ENCODE peak calls at places on chromosomes 13 and 19, in seven cellular contexts. One of them, this sample, is unnamed. For H3K79me1, the result is how much of the 10 kb centered on the place peaks cover.

GRCh38 chr13:28889317-28889716 is 69.2 kb downstream of the MTUS2 start:
- DNase-seq in mesenchymal stem cell: no peak
- DNase-seq in trophoblast cell: no peak
- DNase-seq in neuronal stem cell: no peak
- DNase-seq in H9: no peak
- DNase-seq in IMR-90: no peak
- DNase-seq in mesendoderm: no peak
- DNase-seq in this sample: no peak

GRCh38 chr13:49304763-49305695 is 57.3 kb downstream of the CDADC1 start:
- DNase-seq in trophoblast cell: no peak
- DNase-seq in H9: no peak
- DNase-seq in IMR-90: no peak
- DNase-seq in mesendoderm: no peak
- DNase-seq in mesenchymal stem cell: no peak
- DNase-seq in neuronal stem cell: no peak
- DNase-seq in this sample: no peak

GRCh38 chr13:59690857-59691500 is 472.7 kb downstream of the DIAPH3 start:
- DNase-seq in H9: no peak
- DNase-seq in mesenchymal stem cell: peak
- DNase-seq in neuronal stem cell: no peak
- DNase-seq in IMR-90: no peak
- DNase-seq in trophoblast cell: peak
- DNase-seq in mesendoderm: no peak
- DNase-seq in this sample: no peak

GRCh38 chr19:41321600-41322270 is 11.8 kb downstream of the CCDC97 start:
- DNase-seq in IMR-90: peak
- DNase-seq in mesendoderm: peak
- DNase-seq in trophoblast cell: peak
- DNase-seq in mesenchymal stem cell: peak
- DNase-seq in neuronal stem cell: peak
- DNase-seq in H9: peak
- DNase-seq in this sample: peak

GRCh38 chr13:81738364-81738763 is 1397.4 kb upstream of the SPRY2 start:
- DNase-seq in neuronal stem cell: no peak
- DNase-seq in H9: no peak
- DNase-seq in mesendoderm: no peak
- DNase-seq in mesenchymal stem cell: peak
- DNase-seq in trophoblast cell: no peak
- DNase-seq in IMR-90: no peak
- DNase-seq in this sample: no peak

GRCh38 chr19:11125994-11126685 is 29.4 kb downstream of the SPC24 start:
- DNase-seq in IMR-90: peak
- DNase-seq in H9: peak
- DNase-seq in mesenchymal stem cell: peak
- DNase-seq in trophoblast cell: peak
- DNase-seq in neuronal stem cell: peak
- DNase-seq in mesendoderm: peak
- DNase-seq in this sample: peak

GRCh38 chr13:97122381-97122996 is 99.6 kb upstream of the MBNL2 start:
- DNase-seq in IMR-90: peak
- DNase-seq in mesenchymal stem cell: peak
- DNase-seq in trophoblast cell: no peak
- DNase-seq in neuronal stem cell: no peak
- DNase-seq in H9: no peak
- DNase-seq in mesendoderm: no peak
- DNase-seq in this sample: no peak

GRCh38 chr13:51221108-51221507 is 1.1 kb upstream of the FAM124A start:
- DNase-seq in mesendoderm: no peak
- DNase-seq in neuronal stem cell: no peak
- DNase-seq in mesenchymal stem cell: no peak
- DNase-seq in IMR-90: no peak
- DNase-seq in trophoblast cell: no peak
- DNase-seq in H9: no peak
- DNase-seq in this sample: no peak

DNA sequence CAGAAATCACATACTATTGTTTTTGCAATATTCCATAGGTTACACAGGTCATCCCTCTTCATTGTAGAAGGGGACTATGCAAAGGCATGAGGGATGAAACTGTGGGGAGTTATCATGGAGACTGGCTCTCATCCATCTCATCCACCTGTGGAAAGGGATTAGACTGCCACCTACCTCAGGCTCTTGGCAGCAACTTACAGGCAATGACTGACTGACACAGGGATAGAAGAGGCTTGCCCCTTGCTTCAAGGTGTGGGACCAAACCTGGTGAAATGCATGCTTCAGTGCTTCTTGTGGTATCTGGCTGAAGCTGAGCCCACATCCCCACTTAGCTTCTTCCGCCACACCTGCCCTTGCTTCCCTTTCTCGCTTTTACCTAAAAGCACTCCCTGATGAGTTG is 341.3 kb downstream of the GPC5 start:
- DNase-seq in H9: peak
- DNase-seq in trophoblast cell: no peak
- DNase-seq in neuronal stem cell: no peak
- DNase-seq in IMR-90: no peak
- DNase-seq in mesenchymal stem cell: no peak
- DNase-seq in mesendoderm: peak
- DNase-seq in this sample: no peak
- H3K79me1 ChIP-seq in H9: under half
- H3K79me1 ChIP-seq in trophoblast cell: under half
- H3K79me1 ChIP-seq in neuronal stem cell: under half
- H3K79me1 ChIP-seq in IMR-90: under half
- H3K79me1 ChIP-seq in mesenchymal stem cell: under half
- H3K79me1 ChIP-seq in mesendoderm: under half
- H3K79me1 ChIP-seq in this sample: under half

GRCh38 chr13:110211735-110212134 is 95.2 kb downstream of the COL4A1 start:
- DNase-seq in neuronal stem cell: no peak
- DNase-seq in mesenchymal stem cell: no peak
- DNase-seq in H9: no peak
- DNase-seq in IMR-90: no peak
- DNase-seq in mesendoderm: no peak
- DNase-seq in trophoblast cell: no peak
- DNase-seq in this sample: no peak
- H3K79me1 ChIP-seq in neuronal stem cell: under half
- H3K79me1 ChIP-seq in mesenchymal stem cell: under half
- H3K79me1 ChIP-seq in H9: under half
- H3K79me1 ChIP-seq in IMR-90: under half
- H3K79me1 ChIP-seq in mesendoderm: under half
- H3K79me1 ChIP-seq in trophoblast cell: under half
- H3K79me1 ChIP-seq in this sample: under half

GRCh38 chr19:13774217-13775191 is at the start of gene C19orf53:
- DNase-seq in mesenchymal stem cell: peak
- DNase-seq in trophoblast cell: peak
- DNase-seq in H9: peak
- DNase-seq in IMR-90: peak
- DNase-seq in neuronal stem cell: peak
- DNase-seq in mesendoderm: peak
- DNase-seq in this sample: no peak
- H3K79me1 ChIP-seq in mesenchymal stem cell: under half
- H3K79me1 ChIP-seq in trophoblast cell: under half
- H3K79me1 ChIP-seq in H9: under half
- H3K79me1 ChIP-seq in IMR-90: under half
- H3K79me1 ChIP-seq in neuronal stem cell: under half
- H3K79me1 ChIP-seq in mesendoderm: under half
- H3K79me1 ChIP-seq in this sample: under half

DNA sequence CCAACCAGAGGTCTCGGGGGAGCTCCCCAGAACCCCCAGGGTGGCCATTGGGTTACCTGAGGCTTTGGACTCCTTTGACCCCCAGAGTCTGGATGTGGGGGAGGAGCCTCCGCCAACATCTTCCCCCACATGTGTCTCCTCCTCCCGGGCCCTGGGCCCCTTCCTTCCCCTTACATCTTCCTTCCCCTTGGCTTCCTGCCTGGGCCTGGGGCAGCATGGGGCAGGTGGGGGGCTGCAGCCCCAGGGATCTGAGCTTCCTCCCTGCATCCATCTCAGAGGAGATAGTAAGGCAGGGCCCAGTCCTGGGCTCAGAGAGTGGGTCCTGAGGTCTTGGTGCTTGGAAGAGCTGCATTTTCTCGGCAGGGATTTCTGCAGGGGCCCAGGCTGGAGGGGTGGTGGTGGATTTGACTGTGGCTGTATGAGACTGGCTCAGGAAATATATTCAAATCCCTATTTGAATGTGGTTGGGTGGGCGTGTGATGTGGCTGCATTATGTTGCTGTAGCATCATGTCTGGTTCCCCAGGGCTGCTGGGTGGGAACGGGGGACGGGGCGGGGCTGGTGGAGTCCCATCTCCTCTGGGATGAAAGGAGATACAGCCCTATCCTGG is 919 bp downstream of the VAV1 start:
- DNase-seq in neuronal stem cell: no peak
- DNase-seq in mesendoderm: no peak
- DNase-seq in IMR-90: no peak
- DNase-seq in trophoblast cell: no peak
- DNase-seq in H9: peak
- DNase-seq in mesenchymal stem cell: no peak
- DNase-seq in this sample: no peak
- H3K79me1 ChIP-seq in neuronal stem cell: under half
- H3K79me1 ChIP-seq in mesendoderm: under half
- H3K79me1 ChIP-seq in IMR-90: under half
- H3K79me1 ChIP-seq in trophoblast cell: under half
- H3K79me1 ChIP-seq in H9: under half
- H3K79me1 ChIP-seq in mesenchymal stem cell: under half
- H3K79me1 ChIP-seq in this sample: under half

GRCh38 chr13:30880151-30880551 is 25.9 kb upstream of the MEDAG start:
- DNase-seq in mesenchymal stem cell: peak
- DNase-seq in IMR-90: peak
- DNase-seq in mesendoderm: no peak
- DNase-seq in neuronal stem cell: no peak
- DNase-seq in trophoblast cell: no peak
- DNase-seq in H9: no peak
- DNase-seq in this sample: no peak
- H3K79me1 ChIP-seq in mesenchymal stem cell: under half
- H3K79me1 ChIP-seq in IMR-90: under half
- H3K79me1 ChIP-seq in mesendoderm: under half
- H3K79me1 ChIP-seq in neuronal stem cell: under half
- H3K79me1 ChIP-seq in trophoblast cell: under half
- H3K79me1 ChIP-seq in H9: under half
- H3K79me1 ChIP-seq in this sample: under half

DNA sequence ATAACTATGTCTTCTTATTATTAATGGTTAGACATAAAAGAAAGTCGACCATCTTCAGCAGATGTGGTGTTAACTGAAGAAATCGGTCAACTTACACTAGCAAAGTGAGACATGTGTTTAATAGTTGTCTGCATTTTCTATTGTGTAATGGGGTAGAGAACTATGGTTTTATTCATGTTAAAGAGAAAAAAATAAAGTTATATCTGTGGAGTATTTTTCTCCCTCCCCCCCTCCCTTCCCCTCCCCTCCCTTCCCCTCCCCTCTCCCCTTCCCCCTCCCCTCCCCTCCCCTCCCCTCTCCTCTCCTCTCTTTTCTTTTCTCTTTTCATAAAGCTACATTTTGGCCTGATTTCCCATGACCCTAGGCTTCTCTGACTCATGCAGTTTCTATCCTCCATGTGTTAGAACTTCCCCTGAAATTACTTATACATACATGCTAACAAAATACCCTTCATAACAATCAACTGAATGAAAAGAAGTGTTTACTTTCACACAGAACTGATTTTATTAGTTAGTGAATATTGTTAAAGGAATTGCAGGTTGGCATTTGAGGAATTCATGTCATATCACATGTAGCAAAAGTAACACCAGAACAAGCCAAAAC is 1431.0 kb upstream of the ATXN8OS start:
- DNase-seq in neuronal stem cell: no peak
- DNase-seq in mesendoderm: no peak
- DNase-seq in H9: no peak
- DNase-seq in trophoblast cell: no peak
- DNase-seq in mesenchymal stem cell: no peak
- DNase-seq in IMR-90: no peak
- DNase-seq in this sample: no peak
- H3K79me1 ChIP-seq in neuronal stem cell: under half
- H3K79me1 ChIP-seq in mesendoderm: under half
- H3K79me1 ChIP-seq in H9: under half
- H3K79me1 ChIP-seq in trophoblast cell: under half
- H3K79me1 ChIP-seq in mesenchymal stem cell: under half
- H3K79me1 ChIP-seq in IMR-90: under half
- H3K79me1 ChIP-seq in this sample: under half

DNA sequence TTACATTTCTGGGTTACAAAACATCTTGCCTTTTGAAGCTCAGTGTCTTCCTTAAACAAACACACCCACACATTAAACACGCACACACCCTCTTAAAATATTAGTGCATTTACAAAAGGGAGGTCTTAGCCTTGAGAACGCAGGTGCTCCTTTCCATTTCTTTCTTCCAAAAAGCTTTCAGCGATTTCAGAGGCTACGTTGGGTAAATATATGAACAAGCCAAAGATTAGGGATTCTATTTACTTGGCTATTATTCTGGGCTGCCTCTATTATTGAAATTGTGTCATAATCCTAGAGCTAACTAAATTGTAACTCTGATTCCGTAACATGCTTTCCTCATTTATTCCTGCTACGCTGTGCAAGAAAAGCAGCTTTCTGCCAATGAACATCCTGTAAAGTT is 145.5 kb downstream of the MIPEP start:
- DNase-seq in H9: no peak
- DNase-seq in neuronal stem cell: no peak
- DNase-seq in trophoblast cell: no peak
- DNase-seq in IMR-90: no peak
- DNase-seq in mesenchymal stem cell: no peak
- DNase-seq in mesendoderm: no peak
- DNase-seq in this sample: no peak
- H3K79me1 ChIP-seq in H9: under half
- H3K79me1 ChIP-seq in neuronal stem cell: under half
- H3K79me1 ChIP-seq in trophoblast cell: under half
- H3K79me1 ChIP-seq in IMR-90: under half
- H3K79me1 ChIP-seq in mesenchymal stem cell: under half
- H3K79me1 ChIP-seq in mesendoderm: under half
- H3K79me1 ChIP-seq in this sample: under half

DNA sequence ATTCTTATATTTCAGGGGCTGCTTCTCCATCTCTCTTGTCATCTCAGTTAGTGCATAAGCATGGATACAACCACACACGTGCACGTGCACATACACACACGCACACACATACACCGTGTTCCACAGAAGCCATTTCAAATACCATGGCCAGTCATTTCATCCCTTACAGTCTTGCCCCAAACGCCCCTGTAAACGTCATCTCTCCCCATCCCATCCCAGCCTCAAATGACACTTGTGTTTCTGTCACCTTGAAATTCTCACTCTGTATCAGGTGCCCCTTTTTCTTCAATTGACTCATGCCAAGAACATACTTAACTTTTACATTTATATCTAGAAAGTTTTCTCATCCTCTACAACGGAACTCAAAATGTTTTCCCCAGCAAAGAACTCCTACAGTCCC is 220.5 kb downstream of the IRS2 start:
- DNase-seq in neuronal stem cell: no peak
- DNase-seq in mesenchymal stem cell: no peak
- DNase-seq in H9: no peak
- DNase-seq in mesendoderm: no peak
- DNase-seq in trophoblast cell: no peak
- DNase-seq in IMR-90: no peak
- DNase-seq in this sample: no peak
- H3K79me1 ChIP-seq in neuronal stem cell: under half
- H3K79me1 ChIP-seq in mesenchymal stem cell: under half
- H3K79me1 ChIP-seq in H9: under half
- H3K79me1 ChIP-seq in mesendoderm: under half
- H3K79me1 ChIP-seq in trophoblast cell: under half
- H3K79me1 ChIP-seq in IMR-90: under half
- H3K79me1 ChIP-seq in this sample: under half